ENCODE peak calls at places on chromosomes 16 and 17, in eight cellular contexts. U, K, J, L, O, F, H and Z are unnamed samples.

GRCh38 chr17:83177611-83178532 is 98.5 kb downstream of the METRNL start:
- DNase-seq in U (no peak), K (no peak), J (no peak), L (no peak), O (no peak), F (no peak), H (peak; percentile 3), Z (no peak)

GRCh38 chr16:72284042-72284789 is 112.3 kb upstream of the PMFBP1 start:
- DNase-seq in U (no peak), K (no peak), J (no peak), L (no peak), O (no peak), F (no peak), H (no peak), Z (no peak)

GRCh38 chr16:89685916-89686315 is 573 bp upstream of the CDK10 start:
- DNase-seq in U (no peak), K (no peak), J (no peak), L (no peak), O (no peak), F (no peak), H (no peak), Z (no peak)

GRCh38 chr17:73309727-73310555 is 1.9 kb downstream of the CDC42EP4 start:
- DNase-seq in U (no peak), K (no peak), J (no peak), L (no peak), O (peak; percentile 56), F (no peak), H (no peak), Z (no peak)

GRCh38 chr17:35117984-35118383 is 1.7 kb downstream of the RAD51D start:
- DNase-seq in U (peak; percentile 23), K (no peak), J (peak; percentile 65), L (peak; percentile 47), O (peak; percentile 63), F (no peak), H (no peak), Z (no peak)

GRCh38 chr17:9725575-9725974 is 65.8 kb downstream of the DHRS7C start:
- DNase-seq in U (no peak), K (no peak), J (peak; percentile 19), L (no peak), O (no peak), F (no peak), H (no peak), Z (no peak)

GRCh38 chr16:31700200-31700529 is 172.5 kb downstream of the AHSP start:
- DNase-seq in U (no peak), K (no peak), J (no peak), L (no peak), O (no peak), F (no peak), H (no peak), Z (peak; percentile 45)

GRCh38 chr17:9522074-9522473 is 53.5 kb downstream of the STX8 start:
- DNase-seq in U (peak; percentile 62), K (peak; percentile 23), J (peak; percentile 60), L (peak; percentile 14), O (peak; percentile 7), F (peak; percentile 60), H (peak; percentile 18), Z (no peak)

GRCh38 chr17:18986541-18987229 is 17.9 kb downstream of the FAM83G start:
- DNase-seq in U (no peak), K (no peak), J (no peak), L (no peak), O (no peak), F (no peak), H (no peak), Z (no peak)

GRCh38 chr16:74868501-74868900 is 93.9 kb upstream of the FA2H start:
- DNase-seq in U (peak; percentile 48), K (peak; percentile 16), J (no peak), L (peak; percentile 60), O (no peak), F (no peak), H (no peak), Z (no peak)

GRCh38 chr16:84607061-84607460 is 10.8 kb downstream of the COTL1 start:
- DNase-seq in U (no peak), K (no peak), J (no peak), L (no peak), O (no peak), F (no peak), H (no peak), Z (no peak)
- H3K27ac ChIP-seq in U (no peak overlapping the region), K (peak overlapping the region; percentile 93), J (no peak overlapping the region), L (no peak overlapping the region), O (peak overlapping the region; percentile 55), F (no peak overlapping the region), H (peak overlapping the region; percentile 38), Z (no peak overlapping the region)

DNA sequence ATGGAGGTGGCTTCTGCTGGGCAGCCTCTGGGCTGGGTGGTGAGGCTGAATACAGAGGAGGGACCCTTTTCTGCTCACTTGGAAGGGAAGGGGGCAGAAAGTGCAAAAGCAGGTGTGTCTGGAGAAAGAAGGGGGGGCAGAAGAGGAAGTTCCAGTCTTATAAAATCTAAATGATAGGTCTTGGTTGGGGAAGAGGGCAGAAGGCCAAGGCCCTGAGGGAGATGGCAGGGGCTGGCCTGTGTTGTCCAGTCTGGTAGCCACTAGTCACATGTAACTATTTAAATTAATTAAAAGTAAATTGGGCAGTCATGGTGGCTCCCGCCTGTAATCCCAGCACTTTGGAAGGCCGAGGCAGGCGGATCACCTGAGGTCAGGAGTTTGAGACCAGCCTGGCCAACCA is 2.5 kb upstream of the CAMKK1 start:
- DNase-seq in U (no peak), K (no peak), J (no peak), L (no peak), O (no peak), F (no peak), H (no peak), Z (no peak)
- H3K27ac ChIP-seq in U (no peak overlapping the region), K (peak overlapping the region; percentile 91), J (peak overlapping the region; percentile 49), L (no peak overlapping the region), O (peak overlapping the region; percentile 13), F (no peak overlapping the region), H (peak overlapping the region; percentile 2), Z (no peak overlapping the region)

GRCh38 chr17:37826497-37827115 is 81.7 kb upstream of the HNF1B start:
- DNase-seq in U (no peak), K (no peak), J (no peak), L (no peak), O (peak; percentile 88), F (no peak), H (no peak), Z (no peak)

GRCh38 chr17:37829446-37830142 is 84.7 kb upstream of the HNF1B start:
- DNase-seq in U (no peak), K (no peak), J (no peak), L (no peak), O (peak; percentile 23), F (no peak), H (no peak), Z (no peak)

GRCh38 chr17:37825851-37826250 is 81.0 kb upstream of the HNF1B start:
- DNase-seq in U (no peak), K (no peak), J (no peak), L (no peak), O (no peak), F (no peak), H (no peak), Z (no peak)

GRCh38 chr17:37828313-37829124 is 83.7 kb upstream of the HNF1B start:
- DNase-seq in U (peak; percentile 28), K (no peak), J (peak; percentile 71), L (no peak), O (peak; percentile 86), F (peak; percentile 41), H (no peak), Z (no peak)

GRCh38 chr17:37827905-37828304 is 83.0 kb upstream of the HNF1B start:
- DNase-seq in U (no peak), K (no peak), J (no peak), L (no peak), O (no peak), F (no peak), H (no peak), Z (no peak)
- H3K27ac ChIP-seq in U (no peak overlapping the region), K (no peak overlapping the region), J (peak overlapping the region; percentile 73), L (no peak overlapping the region), O (peak overlapping the region; percentile 80), F (no peak overlapping the region), H (no peak overlapping the region), Z (no peak overlapping the region)

DNA sequence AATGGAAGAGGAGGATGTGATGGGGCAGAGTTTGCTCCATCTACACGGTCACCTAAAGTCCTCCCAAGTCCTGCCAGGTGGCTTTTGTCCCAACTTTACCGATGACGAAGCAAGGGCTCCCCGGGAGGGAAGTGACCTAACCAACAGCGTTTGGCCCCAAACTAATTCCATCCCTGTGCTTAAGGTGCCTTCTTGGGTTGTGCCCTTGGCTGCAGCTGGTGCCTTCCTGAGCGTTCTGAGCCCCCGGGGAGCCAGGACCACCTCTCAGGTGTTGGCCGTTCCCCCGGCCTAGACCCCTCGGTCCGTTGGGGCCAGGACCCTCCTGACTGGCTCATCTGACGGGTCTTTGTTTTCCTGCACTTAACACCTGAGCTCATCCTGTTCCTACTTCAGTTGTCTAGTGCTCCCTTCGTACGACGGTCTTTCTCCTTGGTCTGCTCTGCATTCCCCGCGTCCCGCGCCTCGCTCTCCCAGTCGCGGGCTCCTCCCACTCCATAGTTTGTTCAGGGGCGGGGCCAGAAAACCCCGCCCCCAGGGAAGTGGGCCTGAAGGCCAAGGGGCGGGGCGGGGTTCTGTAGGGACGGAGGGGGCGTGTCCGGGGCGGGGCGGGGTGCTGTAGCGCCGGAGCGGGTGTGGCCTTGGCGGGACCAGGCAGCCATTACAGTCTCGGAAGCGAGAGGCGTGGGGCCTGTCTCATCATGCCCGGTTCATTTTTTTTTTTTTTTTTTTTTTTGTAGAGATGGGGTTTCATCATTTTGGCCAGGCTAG is 822 bp upstream of the ZSCAN10 start:
- DNase-seq in U (peak; percentile 78), K (peak; percentile 93), J (peak; percentile 92), L (peak; percentile 83), O (peak; percentile 92), F (peak; percentile 97), H (peak; percentile 77), Z (peak; percentile 65)
- H3K27ac ChIP-seq in U (no peak overlapping the region), K (peak overlapping the region; percentile 82), J (peak overlapping the region; percentile 78), L (no peak overlapping the region), O (peak overlapping the region; percentile 11), F (peak overlapping the region; percentile 39), H (no peak overlapping the region), Z (no peak overlapping the region)